ENCODE peak calls at places on chromosome 18, in six cellular contexts. D is dermis blood vessel endothelial cell; M is MM.1S; W is HS-5; U is effector memory CD4-positive, alpha-beta T cell; V is Peyer's patch. E is an unnamed sample.

GRCh38 chr18:78496095-78496494 is 483.5 kb upstream of the SALL3 start:
- DNase-seq in U (no peak), V (no peak), M (no peak), W (no peak), D (no peak), E (no peak)

GRCh38 chr18:62828091-62828640 is 112.8 kb downstream of the PHLPP1 start:
- DNase-seq in V (no peak), M (no peak), W (no peak), D (peak), U (no peak), E (no peak)

GRCh38 chr18:51342815-51343214 is 145.3 kb upstream of the MEX3C start:
- DNase-seq in D (no peak), M (peak), V (no peak), W (no peak), U (no peak), E (no peak)

GRCh38 chr18:13313006-13313661 is 94.6 kb downstream of the LDLRAD4 start:
- DNase-seq in U (no peak), V (no peak), W (no peak), D (no peak), M (no peak), E (no peak)

GRCh38 chr18:6328624-6329016 is 86.1 kb downstream of the L3MBTL4 start:
- DNase-seq in U (no peak), W (no peak), M (no peak), D (no peak), V (no peak), E (no peak)

GRCh38 chr18:58793361-58793760 is 71.3 kb upstream of the ZNF532 start:
- DNase-seq in W (peak), M (no peak), U (no peak), D (no peak), V (no peak), E (no peak)

GRCh38 chr18:24933345-24933744 is 418.6 kb downstream of the ZNF521 start:
- DNase-seq in U (no peak), V (no peak), D (no peak), W (no peak), M (no peak), E (no peak)

GRCh38 chr18:60053747-60054304 is 154.0 kb downstream of the PMAIP1 start:
- DNase-seq in V (no peak), W (peak), U (no peak), M (no peak), D (peak), E (peak)

GRCh38 chr18:8400193-8400752 is 209.0 kb upstream of the RAB12 start:
- DNase-seq in U (no peak), M (no peak), V (no peak), D (no peak), W (no peak), E (no peak)

GRCh38 chr18:46712406-46712805 is 44.4 kb downstream of the ST8SIA5 start:
- DNase-seq in W (no peak), D (no peak), M (no peak), V (no peak), U (no peak), E (no peak)

GRCh38 chr18:27903906-27904305 is 273.0 kb downstream of the CDH2 start:
- DNase-seq in V (no peak), W (no peak), U (no peak), M (no peak), D (no peak), E (no peak)

GRCh38 chr18:48222118-48222517 is 187.1 kb downstream of the ZBTB7C start:
- DNase-seq in M (peak), D (peak), V (no peak), W (no peak), U (no peak), E (peak)

GRCh38 chr18:48108136-48108535 is 177.7 kb upstream of the SMAD2 start:
- DNase-seq in V (no peak), M (no peak), U (no peak), D (no peak), W (no peak), E (no peak)

GRCh38 chr18:49249523-49249922 is 210.9 kb downstream of the DYM start:
- DNase-seq in D (peak), W (peak), U (no peak), V (no peak), M (no peak), E (no peak)

GRCh38 chr18:961644-962355 is 57.1 kb downstream of the ADCYAP1 start:
- DNase-seq in D (peak), U (no peak), V (no peak), W (peak), M (peak), E (peak)

GRCh38 chr18:79422022-79422782 is 26.5 kb downstream of the NFATC1 start:
- DNase-seq in M (no peak), U (no peak), W (no peak), D (peak), V (no peak), E (peak)

GRCh38 chr18:73785276-73785675 is 362.4 kb downstream of the FBXO15 start:
- DNase-seq in W (no peak), D (no peak), U (no peak), M (no peak), V (no peak), E (no peak)

GRCh38 chr18:56598422-56598821 is 40.0 kb downstream of the TXNL1 start:
- DNase-seq in U (no peak), D (no peak), M (no peak), W (no peak), V (no peak), E (no peak)

GRCh38 chr18:80193701-80194100 is 53.6 kb downstream of the PARD6G start:
- DNase-seq in V (no peak), U (no peak), M (no peak), D (peak), W (no peak), E (no peak)

GRCh38 chr18:74476154-74476553 is 19.0 kb upstream of the DIPK1C start:
- DNase-seq in U (no peak), V (no peak), M (no peak), W (no peak), D (peak), E (no peak)

GRCh38 chr18:54388203-54389142 is 30.8 kb downstream of the C18orf54 start:
- DNase-seq in W (peak), V (no peak), U (no peak), M (peak), D (peak), E (peak)

GRCh38 chr18:2907459-2908145 is 60.8 kb downstream of the EMILIN2 start:
- DNase-seq in W (no peak), D (no peak), M (no peak), U (no peak), V (peak), E (no peak)

GRCh38 chr18:48634491-48634890 is 95.7 kb downstream of the CTIF start:
- DNase-seq in U (no peak), M (no peak), V (no peak), D (no peak), W (no peak), E (no peak)

GRCh38 chr18:38923136-38923535 is 1357.5 kb upstream of the CELF4 start:
- DNase-seq in U (no peak), D (no peak), M (no peak), W (no peak), V (no peak), E (no peak)

GRCh38 chr18:75384144-75384543 is 43.4 kb downstream of the SMIM21 start:
- DNase-seq in W (no peak), V (no peak), D (no peak), M (no peak), U (no peak), E (no peak)

GRCh38 chr18:77487951-77488740 is 238.5 kb downstream of the GALR1 start:
- DNase-seq in D (no peak), W (no peak), U (no peak), V (no peak), M (peak), E (peak)

GRCh38 chr18:79753391-79753851 is 44.3 kb upstream of the KCNG2 start:
- DNase-seq in D (no peak), V (no peak), W (no peak), U (no peak), M (no peak), E (no peak)

GRCh38 chr18:63986885-63987284 is 17.0 kb downstream of the SERPINB8 start:
- DNase-seq in U (no peak), V (no peak), D (no peak), W (no peak), M (no peak), E (no peak)

GRCh38 chr18:61531182-61531581 is 198.0 kb downstream of the CDH20 start:
- DNase-seq in D (no peak), W (no peak), V (no peak), U (no peak), M (no peak), E (no peak)